ENCODE peak calls at places on chromosomes 4 and X, in nine cellular contexts. K is activated CD4-positive, alpha-beta T cell treated with anti-CD3 and anti-CD28 coated beads, Interleukin-2, amount 50 U/mL, for 1 hour; J is GM04503; S is KBM-7; Q is left ventricle myocardium inferior; X is AG10803; D is ELR; Y is upper lobe of right lung; A is EH. Z is an unnamed sample.

GRCh38 chrX:30302957-30303356 is 6.2 kb downstream of the NR0B1 start:
- DNase-seq in K (no peak), J (peak; percentile 22), S (no peak), Q (peak; percentile 17), X (peak; percentile 51), D (peak; percentile 4), Y (no peak), A (peak; percentile 60), Z (no peak)

GRCh38 chrX:117215683-117216082 is 752.9 kb upstream of the CT83 start:
- DNase-seq in K (no peak), J (no peak), S (no peak), Q (no peak), X (no peak), D (no peak), Y (no peak), A (no peak), Z (no peak)

GRCh38 chr4:157706134-157706533 is 466.7 kb downstream of the GASK1B start:
- DNase-seq in K (no peak), J (no peak), S (no peak), Q (no peak), X (no peak), D (no peak), Y (no peak), A (no peak), Z (no peak)

GRCh38 chr4:40749717-40750460 is at the start of gene NSUN7:
- DNase-seq in K (no peak), J (no peak), S (no peak), Q (peak; percentile 36), X (peak; percentile 5), D (peak; percentile 16), Y (peak; percentile 94), A (no peak), Z (peak; percentile 94)

GRCh38 chr4:113951263-113951662 is 28.2 kb downstream of the ARSJ start:
- DNase-seq in K (no peak), J (peak; percentile 43), S (no peak), Q (peak; percentile 14), X (peak; percentile 66), D (no peak), Y (no peak), A (peak; percentile 39), Z (no peak)

GRCh38 chr4:24392613-24393012 is 191.7 kb downstream of the DHX15 start:
- DNase-seq in K (no peak), J (no peak), S (no peak), Q (no peak), X (no peak), D (no peak), Y (no peak), A (no peak), Z (no peak)

GRCh38 chrX:107677501-107677901 is 49.2 kb downstream of the PRPS1 start:
- DNase-seq in K (no peak), J (no peak), S (no peak), Q (no peak), X (no peak), D (peak; percentile 8), Y (no peak), A (no peak), Z (no peak)

GRCh38 chr4:78092850-78093249 is 35.7 kb downstream of the FRAS1 start:
- DNase-seq in K (no peak), J (no peak), S (no peak), Q (no peak), X (no peak), D (no peak), Y (no peak), A (no peak), Z (no peak)

GRCh38 chr4:82988323-82988832 is 22.2 kb downstream of the LIN54 start:
- DNase-seq in K (no peak), J (peak; percentile 79), S (no peak), Q (no peak), X (peak; percentile 86), D (peak; percentile 91), Y (no peak), A (peak; percentile 97), Z (no peak)

GRCh38 chr4:145935253-145936141 is 3.1 kb downstream of the ZNF827 start:
- DNase-seq in K (no peak), J (no peak), S (peak; percentile 61), Q (peak; percentile 43), X (no peak), D (peak; percentile 24), Y (no peak), A (no peak), Z (peak; percentile 28)

GRCh38 chrX:77436682-77437081 is 10.5 kb upstream of the FGF16 start:
- DNase-seq in K (no peak), J (no peak), S (no peak), Q (no peak), X (no peak), D (peak; percentile 85), Y (no peak), A (peak; percentile 79), Z (no peak)

GRCh38 chrX:53682885-53683555 is 3.5 kb downstream of the HUWE1 start:
- DNase-seq in K (peak; percentile 24), J (no peak), S (peak; percentile 69), Q (no peak), X (peak; percentile 48), D (peak; percentile 72), Y (no peak), A (peak; percentile 73), Z (peak; percentile 57)

GRCh38 chr4:2341911-2342652 is 76.4 kb downstream of the ZFYVE28 start:
- DNase-seq in K (no peak), J (no peak), S (no peak), Q (no peak), X (no peak), D (no peak), Y (peak; percentile 25), A (no peak), Z (no peak)

GRCh38 chrX:110156167-110156754 is 153.3 kb downstream of the TMEM164 start:
- DNase-seq in K (no peak), J (no peak), S (no peak), Q (no peak), X (peak; percentile 9), D (peak; percentile 49), Y (no peak), A (no peak), Z (no peak)

GRCh38 chr4:7155611-7156071 is 36.7 kb upstream of the SORCS2 start:
- DNase-seq in K (no peak), J (no peak), S (no peak), Q (peak; percentile 31), X (peak; percentile 34), D (peak; percentile 29), Y (peak; percentile 53), A (peak; percentile 54), Z (no peak)

GRCh38 chr4:81162752-81163458 is 52.1 kb downstream of the PRKG2 start:
- DNase-seq in K (no peak), J (no peak), S (no peak), Q (no peak), X (no peak), D (no peak), Y (no peak), A (no peak), Z (no peak)

GRCh38 chrX:71017396-71017939 is 50.7 kb downstream of the SNX12 start:
- DNase-seq in K (no peak), J (no peak), S (no peak), Q (no peak), X (no peak), D (no peak), Y (no peak), A (peak; percentile 66), Z (no peak)